ENCODE peak calls at places on chromosomes 5 and 9, in four cellular contexts. One of them, this sample, is unnamed.

GRCh38 chr5:128667751-128668150 is 129.7 kb upstream of the FBN2 start:
- DNase-seq in central memory CD4-positive, alpha-beta T cell: no peak
- DNase-seq in endothelial cell: no peak
- DNase-seq in hypothalamus: no peak
- DNase-seq in this sample: no peak

GRCh38 chr9:81562221-81563019 is 126.9 kb downstream of the TLE1 start:
- DNase-seq in central memory CD4-positive, alpha-beta T cell: no peak
- DNase-seq in endothelial cell: no peak
- DNase-seq in hypothalamus: no peak
- DNase-seq in this sample: no peak

GRCh38 chr9:134625361-134626140 is 16.1 kb upstream of the COL5A1 start:
- DNase-seq in central memory CD4-positive, alpha-beta T cell: no peak
- DNase-seq in endothelial cell: no peak
- DNase-seq in hypothalamus: no peak
- DNase-seq in this sample: no peak

GRCh38 chr5:35001842-35002241 is 45.9 kb downstream of the AGXT2 start:
- DNase-seq in central memory CD4-positive, alpha-beta T cell: no peak
- DNase-seq in endothelial cell: no peak
- DNase-seq in hypothalamus: no peak
- DNase-seq in this sample: no peak

GRCh38 chr5:61018102-61018501 is 73.1 kb downstream of the NDUFAF2 start:
- DNase-seq in central memory CD4-positive, alpha-beta T cell: no peak
- DNase-seq in endothelial cell: no peak
- DNase-seq in hypothalamus: no peak
- DNase-seq in this sample: no peak

GRCh38 chr5:152953788-152954483 is 536.5 kb upstream of the GRIA1 start:
- DNase-seq in central memory CD4-positive, alpha-beta T cell: no peak
- DNase-seq in endothelial cell: no peak
- DNase-seq in hypothalamus: no peak
- DNase-seq in this sample: no peak

GRCh38 chr5:147051193-147051592 is 172.6 kb upstream of the PPP2R2B start:
- DNase-seq in central memory CD4-positive, alpha-beta T cell: no peak
- DNase-seq in endothelial cell: no peak
- DNase-seq in hypothalamus: no peak
- DNase-seq in this sample: no peak

GRCh38 chr5:44388504-44389409 is 463 bp downstream of the FGF10 start:
- DNase-seq in central memory CD4-positive, alpha-beta T cell: no peak
- DNase-seq in endothelial cell: peak
- DNase-seq in hypothalamus: no peak
- DNase-seq in this sample: no peak

GRCh38 chr5:177997319-177997670 is 1.3 kb upstream of the PROP1 start:
- DNase-seq in central memory CD4-positive, alpha-beta T cell: no peak
- DNase-seq in endothelial cell: no peak
- DNase-seq in hypothalamus: no peak
- DNase-seq in this sample: peak

GRCh38 chr9:35682083-35682482 is 7.6 kb downstream of the TPM2 start:
- DNase-seq in central memory CD4-positive, alpha-beta T cell: no peak
- DNase-seq in endothelial cell: no peak
- DNase-seq in hypothalamus: no peak
- DNase-seq in this sample: no peak

GRCh38 chr9:100394032-100394695 is 32.8 kb upstream of the MSANTD3 start:
- DNase-seq in central memory CD4-positive, alpha-beta T cell: no peak
- DNase-seq in endothelial cell: no peak
- DNase-seq in hypothalamus: no peak
- DNase-seq in this sample: no peak

GRCh38 chr9:114082017-114082735 is 4.1 kb upstream of the AMBP start:
- DNase-seq in central memory CD4-positive, alpha-beta T cell: peak
- DNase-seq in endothelial cell: peak
- DNase-seq in hypothalamus: peak
- DNase-seq in this sample: peak

GRCh38 chr5:2917093-2917492 is 165.6 kb upstream of the IRX2 start:
- DNase-seq in central memory CD4-positive, alpha-beta T cell: no peak
- DNase-seq in endothelial cell: no peak
- DNase-seq in hypothalamus: no peak
- DNase-seq in this sample: no peak

GRCh38 chr5:100905259-100905914 is 2.3 kb upstream of the ST8SIA4 start:
- DNase-seq in central memory CD4-positive, alpha-beta T cell: peak
- DNase-seq in endothelial cell: no peak
- DNase-seq in hypothalamus: no peak
- DNase-seq in this sample: no peak

GRCh38 chr9:96777539-96777864 is 385 bp downstream of the ZNF510 start:
- DNase-seq in central memory CD4-positive, alpha-beta T cell: no peak
- DNase-seq in endothelial cell: no peak
- DNase-seq in hypothalamus: no peak
- DNase-seq in this sample: no peak

GRCh38 chr5:72133212-72133990 is 26.1 kb downstream of the MAP1B start:
- DNase-seq in central memory CD4-positive, alpha-beta T cell: no peak
- DNase-seq in endothelial cell: no peak
- DNase-seq in hypothalamus: no peak
- DNase-seq in this sample: no peak

GRCh38 chr9:132128191-132128590 is 33.7 kb upstream of the NTNG2 start:
- DNase-seq in central memory CD4-positive, alpha-beta T cell: no peak
- DNase-seq in endothelial cell: no peak
- DNase-seq in hypothalamus: no peak
- DNase-seq in this sample: no peak

GRCh38 chr9:111896942-111897830 is 572 bp downstream of the UGCG start:
- DNase-seq in central memory CD4-positive, alpha-beta T cell: peak
- DNase-seq in endothelial cell: peak
- DNase-seq in hypothalamus: no peak
- DNase-seq in this sample: peak